ENCODE peak calls at places on chromosomes 7 and 10, in nine cellular contexts. E is stimulated activated CD4-positive, alpha-beta T cell treated with anti-CD3 and anti-CD28 coated beads, Interleukin-2, amount 100 ng/mL, for 48 hours; C is frontal cortex; L is activated T-cell treated with anti-CD3 and anti-CD28 coated beads, Interleukin-2, amount 50 U/mL, for 24 hours; U is NCI-H69; G is epithelial cell of esophagus; F is KBM-7; T is HCT116; O is NCI-H1092. N is an unnamed sample.

GRCh38 chr7:44561962-44562621 is 11.6 kb downstream of the DDX56 start:
- DNase-seq in L (no peak), O (no peak), E (no peak), T (no peak), U (peak), G (peak), C (no peak), F (no peak), N (no peak)

GRCh38 chr10:9825491-9826018 is 1192.1 kb upstream of the CELF2 start:
- DNase-seq in C (no peak), O (no peak), G (peak), L (no peak), U (no peak), E (no peak), T (no peak), F (peak), N (no peak)

GRCh38 chr10:91378061-91378460 is 32.1 kb upstream of the HECTD2 start:
- DNase-seq in E (no peak), U (no peak), O (no peak), G (peak), T (no peak), L (no peak), F (peak), C (no peak), N (no peak)

GRCh38 chr10:79411546-79412495 is 33.6 kb downstream of the ZCCHC24 start:
- DNase-seq in F (no peak), C (no peak), O (no peak), E (no peak), U (peak), G (no peak), T (no peak), L (no peak), N (no peak)

GRCh38 chr10:121553455-121553854 is 44.8 kb downstream of the FGFR2 start:
- DNase-seq in T (no peak), G (peak), F (no peak), O (no peak), E (no peak), C (no peak), U (peak), L (no peak), N (no peak)

GRCh38 chr7:158645842-158646241 is 58.2 kb upstream of the PTPRN2 start:
- DNase-seq in T (no peak), U (peak), F (no peak), G (no peak), C (no peak), L (no peak), E (no peak), O (no peak), N (no peak)

GRCh38 chr10:104417629-104418292 is 64.1 kb downstream of the CFAP58 start:
- DNase-seq in O (no peak), E (no peak), F (no peak), T (no peak), L (no peak), G (no peak), U (no peak), C (no peak), N (no peak)

GRCh38 chr7:40647719-40648118 is 512.9 kb downstream of the SUGCT start:
- DNase-seq in E (no peak), T (no peak), G (no peak), U (no peak), O (no peak), C (no peak), L (no peak), F (no peak), N (no peak)

GRCh38 chr7:30874656-30875317 is 36.9 kb upstream of the AQP1 start:
- DNase-seq in L (no peak), U (no peak), F (no peak), G (no peak), T (no peak), C (no peak), O (no peak), E (no peak), N (no peak)

GRCh38 chr10:112435013-112435619 is 11.6 kb downstream of the ZDHHC6 start:
- DNase-seq in G (peak), F (peak), U (peak), C (no peak), O (no peak), E (no peak), L (no peak), T (peak), N (no peak)

GRCh38 chr7:8379264-8379663 is 54.1 kb upstream of the NXPH1 start:
- DNase-seq in L (no peak), C (peak), G (no peak), U (peak), O (peak), T (no peak), F (no peak), E (no peak), N (peak)